ENCODE peak calls at places on chromosomes 4 and X, in eight cellular contexts. E is T-helper 2 cell; X is tibial artery; I is choroid plexus epithelial cell; B is tibial nerve; O is CD4-positive, alpha-beta memory T cell; R is ELR; W is AG10803. K is an unnamed sample.

GRCh38 chr4:102449751-102450352 is 51.3 kb upstream of the NFKB1 start:
- DNase-seq in E (peak; percentile 16), X (no peak), I (peak; percentile 84), B (no peak), O (peak; percentile 68), R (peak; percentile 69), W (peak; percentile 61), K (no peak)

GRCh38 chr4:183255487-183255886 is 64.6 kb downstream of the CLDN22 start:
- DNase-seq in E (no peak), X (no peak), I (no peak), B (no peak), O (no peak), R (no peak), W (no peak), K (no peak)

GRCh38 chrX:125202486-125203378 is 116.9 kb upstream of the TEX13C start:
- DNase-seq in E (no peak), X (no peak), I (no peak), B (no peak), O (no peak), R (no peak), W (no peak), K (no peak)

GRCh38 chr4:98568896-98569663 is 89.3 kb downstream of the TSPAN5 start:
- DNase-seq in E (no peak), X (no peak), I (no peak), B (no peak), O (no peak), R (no peak), W (peak; percentile 56), K (no peak)

GRCh38 chr4:947491-947971 is 15.3 kb downstream of the TMEM175 start:
- DNase-seq in E (no peak), X (peak; percentile 6), I (no peak), B (no peak), O (no peak), R (no peak), W (no peak), K (no peak)

GRCh38 chr4:161320377-161320776 is 843.4 kb downstream of the FSTL5 start:
- DNase-seq in E (no peak), X (no peak), I (peak; percentile 33), B (no peak), O (no peak), R (peak; percentile 30), W (peak; percentile 6), K (no peak)

GRCh38 chr4:177006331-177006730 is 213.6 kb upstream of the VEGFC start:
- DNase-seq in E (no peak), X (no peak), I (no peak), B (no peak), O (no peak), R (no peak), W (peak; percentile 9), K (no peak)

GRCh38 chr4:118760493-118760892 is 75.3 kb downstream of the METTL14 start:
- DNase-seq in E (no peak), X (no peak), I (no peak), B (no peak), O (no peak), R (no peak), W (no peak), K (no peak)

GRCh38 chr4:113758361-113758760 is 3.2 kb downstream of the CAMK2D start:
- DNase-seq in E (no peak), X (no peak), I (peak; percentile 62), B (no peak), O (no peak), R (peak; percentile 62), W (peak; percentile 94), K (no peak)

GRCh38 chr4:177190995-177191568 is 118.6 kb upstream of the NEIL3 start:
- DNase-seq in E (no peak), X (no peak), I (peak; percentile 18), B (no peak), O (no peak), R (no peak), W (peak; percentile 47), K (no peak)

GRCh38 chr4:42412251-42412650 is 15.0 kb downstream of the SHISA3 start:
- DNase-seq in E (no peak), X (no peak), I (peak; percentile 83), B (no peak), O (no peak), R (peak; percentile 53), W (peak; percentile 72), K (no peak)

GRCh38 chr4:59094505-59094904 is 1984.3 kb upstream of the IGFBP7 start:
- DNase-seq in E (no peak), X (no peak), I (no peak), B (no peak), O (no peak), R (no peak), W (no peak), K (no peak)

GRCh38 chr4:80192937-80193336 is 4.4 kb upstream of the PRDM8 start:
- DNase-seq in E (no peak), X (no peak), I (no peak), B (no peak), O (no peak), R (peak; percentile 82), W (peak; percentile 82), K (no peak)

GRCh38 chr4:22463179-22463578 is 52.7 kb downstream of the ADGRA3 start:
- DNase-seq in E (no peak), X (no peak), I (no peak), B (no peak), O (no peak), R (no peak), W (no peak), K (no peak)

GRCh38 chrX:21374163-21374993 is at the start of gene CNKSR2:
- DNase-seq in E (peak; percentile 61), X (peak; percentile 18), I (peak; percentile 2), B (peak; percentile 21), O (peak; percentile 60), R (peak; percentile 15), W (no peak), K (peak; percentile 12)

GRCh38 chr4:17814140-17814539 is 3.4 kb downstream of the NCAPG start:
- DNase-seq in E (no peak), X (no peak), I (peak; percentile 66), B (no peak), O (no peak), R (peak; percentile 76), W (peak; percentile 41), K (no peak)

GRCh38 chr4:1383728-1384591 is 22.3 kb downstream of the NKX1-1 start:
- DNase-seq in E (no peak), X (no peak), I (no peak), B (no peak), O (no peak), R (no peak), W (no peak), K (no peak)

GRCh38 chr4:28225689-28226353 is 1365.2 kb downstream of the STIM2 start:
- DNase-seq in E (no peak), X (no peak), I (peak; percentile 44), B (no peak), O (no peak), R (peak; percentile 28), W (peak; percentile 32), K (no peak)

GRCh38 chr4:101199507-101200285 is 147.6 kb downstream of the PPP3CA start:
- DNase-seq in E (no peak), X (no peak), I (peak; percentile 46), B (no peak), O (no peak), R (peak; percentile 34), W (peak; percentile 62), K (no peak)

GRCh38 chrX:44882635-44883034 is 9.6 kb downstream of the KDM6A start:
- DNase-seq in E (no peak), X (no peak), I (no peak), B (no peak), O (no peak), R (no peak), W (no peak), K (no peak)

GRCh38 chr4:169810325-169811323 is 52.9 kb upstream of the HPF1 start:
- DNase-seq in E (no peak), X (no peak), I (peak; percentile 92), B (no peak), O (peak; percentile 48), R (peak; percentile 82), W (peak; percentile 83), K (no peak)

GRCh38 chr4:7365472-7366179 is 69.1 kb downstream of the PSAPL1 start:
- DNase-seq in E (no peak), X (no peak), I (no peak), B (no peak), O (no peak), R (no peak), W (no peak), K (peak; percentile 58)

GRCh38 chr4:153222790-153223417 is 18.7 kb downstream of the TRIM2 start:
- DNase-seq in E (no peak), X (peak; percentile 54), I (peak; percentile 48), B (peak; percentile 21), O (peak; percentile 12), R (peak; percentile 61), W (peak; percentile 49), K (peak; percentile 41)

GRCh38 chr4:13162886-13163285 is 321.3 kb downstream of the RAB28 start:
- DNase-seq in E (no peak), X (no peak), I (no peak), B (no peak), O (no peak), R (no peak), W (no peak), K (no peak)

GRCh38 chrX:27882695-27883094 is 74.9 kb downstream of the MAGEB10 start:
- DNase-seq in E (no peak), X (no peak), I (no peak), B (no peak), O (no peak), R (no peak), W (no peak), K (no peak)